ENCODE peak calls at places on chromosomes 1 and 21, in ten cellular contexts. W is uterus; R is NCI-H774; A is cardiac muscle cell; Q is T-helper 2 cell; T is fibroblast of the conjunctiva; L is hippocampal formation; D is stimulated activated CD8-positive, alpha-beta memory T cell treated with anti-CD3 and anti-CD28 coated beads, Interleukin-15, amount 100 ng/mL, for 24 hours; N is NAMALWA; Y is CD8-positive, alpha-beta memory T cell. V is an unnamed sample.

GRCh38 chr21:16308269-16308668 is 578.5 kb downstream of the USP25 start:
- DNase-seq in A (no peak), L (peak), W (no peak), D (no peak), R (no peak), N (peak), Y (no peak), T (no peak), Q (no peak), V (no peak)

GRCh38 chr1:97906567-97907228 is 14.1 kb downstream of the DPYD start:
- DNase-seq in D (no peak), T (peak), Q (no peak), Y (no peak), R (no peak), N (no peak), L (no peak), A (no peak), W (peak), V (peak)

GRCh38 chr21:36004441-36004840 is 55.9 kb downstream of the SETD4 start:
- DNase-seq in T (no peak), L (no peak), R (no peak), D (no peak), A (no peak), Q (no peak), W (peak), N (no peak), Y (no peak), V (no peak)

GRCh38 chr1:21647431-21648373 is 21.5 kb downstream of the RAP1GAP start:
- DNase-seq in L (no peak), R (no peak), D (no peak), A (peak), Q (no peak), W (no peak), Y (no peak), N (peak), T (peak), V (peak)

GRCh38 chr21:20882462-20883415 is 115.5 kb upstream of the NCAM2 start:
- DNase-seq in T (peak), Q (no peak), D (no peak), A (peak), W (no peak), L (peak), N (peak), R (peak), Y (no peak), V (peak)

GRCh38 chr1:235423214-235423652 is 56.0 kb downstream of the TBCE start:
- DNase-seq in L (no peak), T (no peak), Y (peak), W (no peak), Q (no peak), D (no peak), A (no peak), N (no peak), R (no peak), V (no peak)

GRCh38 chr1:41349361-41350054 is 11.7 kb upstream of the FOXO6 start:
- DNase-seq in W (peak), L (no peak), Y (no peak), N (no peak), Q (no peak), D (no peak), T (no peak), R (no peak), A (no peak), V (no peak)

GRCh38 chr1:25517476-25518394 is 25.7 kb upstream of the LDLRAP1 start:
- DNase-seq in Q (no peak), A (no peak), D (no peak), L (no peak), W (no peak), Y (no peak), N (no peak), T (no peak), R (no peak), V (no peak)

GRCh38 chr1:207911983-207912760 is 1.2 kb upstream of the CD34 start:
- DNase-seq in D (no peak), W (no peak), Q (no peak), N (no peak), A (no peak), Y (no peak), R (no peak), L (no peak), T (no peak), V (no peak)

GRCh38 chr1:41811051-41811795 is 107.5 kb downstream of the HIVEP3 start:
- DNase-seq in T (no peak), R (no peak), W (no peak), N (peak), D (no peak), Y (peak), L (no peak), Q (no peak), A (no peak), V (no peak)

GRCh38 chr1:160491017-160491416 is 32.0 kb downstream of the SLAMF6 start:
- DNase-seq in Y (no peak), Q (no peak), A (no peak), R (no peak), W (no peak), N (peak), T (no peak), L (no peak), D (no peak), V (no peak)

GRCh38 chr1:87714278-87714677 is 385.6 kb downstream of the LMO4 start:
- DNase-seq in Q (no peak), N (no peak), D (no peak), W (no peak), A (no peak), Y (no peak), R (no peak), L (no peak), T (no peak), V (no peak)

GRCh38 chr1:66270122-66270812 is 263.7 kb upstream of the SGIP1 start:
- DNase-seq in W (peak), D (no peak), Y (no peak), T (no peak), L (no peak), N (no peak), R (no peak), Q (no peak), A (no peak), V (no peak)

GRCh38 chr1:61746768-61747167 is 4.5 kb downstream of the PATJ start:
- DNase-seq in R (no peak), L (no peak), A (no peak), W (no peak), T (no peak), D (no peak), N (no peak), Y (no peak), Q (no peak), V (no peak)

GRCh38 chr1:197738927-197739326 is 36.4 kb downstream of the DENND1B start:
- DNase-seq in W (no peak), Q (no peak), D (no peak), N (no peak), T (no peak), L (no peak), Y (no peak), A (no peak), R (no peak), V (no peak)

GRCh38 chr1:100624886-100625430 is 87.0 kb downstream of the GPR88 start:
- DNase-seq in Y (no peak), W (no peak), Q (no peak), L (no peak), N (no peak), A (no peak), T (no peak), R (no peak), D (no peak), V (no peak)

GRCh38 chr1:166740668-166741276 is 98.5 kb upstream of the POGK start:
- DNase-seq in Q (no peak), A (no peak), R (no peak), Y (no peak), L (no peak), D (no peak), T (no peak), W (no peak), N (no peak), V (no peak)

GRCh38 chr1:214586621-214587020 is 16.4 kb upstream of the CENPF start:
- DNase-seq in D (no peak), L (no peak), T (no peak), R (no peak), Y (no peak), A (no peak), W (no peak), N (no peak), Q (no peak), V (no peak)

GRCh38 chr1:174398246-174398645 is 49.5 kb upstream of the GPR52 start:
- DNase-seq in Q (no peak), A (no peak), D (no peak), N (no peak), W (no peak), R (no peak), Y (no peak), L (no peak), T (no peak), V (no peak)

GRCh38 chr1:159646687-159647086 is 59.1 kb downstream of the APCS start:
- DNase-seq in R (no peak), T (no peak), L (peak), Y (no peak), A (no peak), W (no peak), D (no peak), N (peak), Q (no peak), V (no peak)

GRCh38 chr1:98985687-98986086 is 19.0 kb downstream of the PLPPR5 start:
- DNase-seq in Y (no peak), L (no peak), N (no peak), W (no peak), D (no peak), T (no peak), A (no peak), Q (no peak), R (peak), V (no peak)

GRCh38 chr1:51543877-51544276 is 24.8 kb upstream of the EPS15 start:
- DNase-seq in R (no peak), Y (no peak), W (no peak), D (no peak), N (no peak), A (no peak), L (no peak), Q (no peak), T (no peak), V (no peak)

GRCh38 chr1:4005431-4005830 is 105.4 kb upstream of the C1orf174 start:
- DNase-seq in W (no peak), N (no peak), A (no peak), R (no peak), Y (no peak), Q (no peak), D (no peak), L (no peak), T (no peak), V (no peak)

GRCh38 chr1:7549277-7549676 is 221.8 kb upstream of the VAMP3 start:
- DNase-seq in Q (no peak), T (peak), A (no peak), D (no peak), N (no peak), R (no peak), L (no peak), Y (no peak), W (peak), V (peak)

GRCh38 chr1:201396859-201397464 is 2.2 kb downstream of the LAD1 start:
- DNase-seq in Y (no peak), A (no peak), N (no peak), R (no peak), Q (no peak), D (no peak), W (no peak), T (no peak), L (no peak), V (no peak)

GRCh38 chr1:41102208-41102607 is 80.7 kb upstream of the SLFNL1 start:
- DNase-seq in R (no peak), T (peak), D (no peak), N (no peak), W (peak), Q (no peak), L (peak), A (no peak), Y (no peak), V (peak)

GRCh38 chr1:232547938-232548484 is 81.9 kb downstream of the SIPA1L2 start:
- DNase-seq in L (no peak), T (no peak), Q (no peak), R (peak), A (no peak), D (no peak), N (no peak), W (no peak), Y (no peak), V (no peak)

GRCh38 chr1:921011-921837 is 2.5 kb upstream of the SAMD11 start:
- DNase-seq in N (peak), T (no peak), L (peak), W (peak), Y (no peak), Q (no peak), D (no peak), R (peak), A (peak), V (no peak)

GRCh38 chr1:198109316-198109715 is 47.5 kb upstream of the NEK7 start:
- DNase-seq in L (no peak), W (no peak), Q (no peak), T (no peak), Y (no peak), D (no peak), N (no peak), R (no peak), A (no peak), V (no peak)

GRCh38 chr21:44763451-44764318 is 37.9 kb downstream of the UBE2G2 start:
- DNase-seq in D (no peak), R (no peak), L (no peak), N (no peak), W (no peak), Q (no peak), A (no peak), T (no peak), Y (no peak), V (no peak)

GRCh38 chr21:42124081-42124480 is 53.0 kb downstream of the UMODL1 start:
- DNase-seq in L (no peak), Y (no peak), D (no peak), R (no peak), A (no peak), T (no peak), Q (no peak), N (no peak), W (no peak), V (no peak)

GRCh38 chr1:109927908-109928307 is 17.3 kb downstream of the CSF1 start:
- DNase-seq in L (no peak), N (no peak), W (peak), Y (no peak), T (peak), R (no peak), A (no peak), D (no peak), Q (no peak), V (no peak)

GRCh38 chr1:9321480-9321849 is 28.8 kb downstream of the SPSB1 start:
- DNase-seq in T (peak), R (no peak), Q (no peak), N (no peak), A (no peak), W (peak), D (no peak), L (no peak), Y (no peak), V (no peak)

GRCh38 chr1:202012544-202013478 is 2.4 kb downstream of the ELF3 start:
- DNase-seq in Y (no peak), T (no peak), D (no peak), N (no peak), R (no peak), W (no peak), L (no peak), Q (no peak), A (no peak), V (no peak)

GRCh38 chr1:188958461-188959115 is 1519.1 kb downstream of the BRINP3 start:
- DNase-seq in T (no peak), Q (no peak), W (no peak), N (peak), A (no peak), L (no peak), Y (no peak), D (no peak), R (no peak), V (no peak)

GRCh38 chr1:243550276-243550675 is 294.4 kb downstream of the SDCCAG8 start:
- DNase-seq in T (no peak), D (no peak), A (no peak), L (no peak), N (no peak), Q (no peak), Y (no peak), R (no peak), W (no peak), V (no peak)

GRCh38 chr1:10623391-10624145 is 148.8 kb downstream of the PEX14 start:
- DNase-seq in N (no peak), L (no peak), T (no peak), A (no peak), W (peak), Q (no peak), R (no peak), Y (no peak), D (no peak), V (no peak)

GRCh38 chr1:32990887-32991286 is 26.3 kb upstream of the RNF19B start:
- DNase-seq in Y (no peak), Q (no peak), D (no peak), T (no peak), R (no peak), W (no peak), A (no peak), N (no peak), L (no peak), V (no peak)

GRCh38 chr1:16048573-16049189 is 5.1 kb downstream of the CLCNKB start:
- DNase-seq in N (peak), A (peak), W (peak), D (no peak), Y (no peak), T (peak), L (no peak), Q (peak), R (no peak), V (no peak)

GRCh38 chr1:219507432-219507831 is 105.5 kb downstream of the ZC3H11B start:
- DNase-seq in W (no peak), A (no peak), D (no peak), Y (no peak), Q (no peak), R (no peak), N (no peak), L (no peak), T (peak), V (peak)